ENCODE peak calls at places on chromosomes 2 and 18, in eight cellular contexts. B, H, Y, N, F, A, Z and W are unnamed samples.

GRCh38 chr2:241268716-241269445 is 46.6 kb downstream of the HDLBP start:
- DNase-seq in Y (no peak), Z (peak; percentile 34), F (peak; percentile 84), B (no peak), N (no peak), A (no peak), H (no peak), W (no peak)

GRCh38 chr2:199814845-199815211 is 36.2 kb downstream of the FTCDNL1 start:
- DNase-seq in N (no peak), A (no peak), B (no peak), F (no peak), Z (no peak), Y (no peak), H (no peak), W (no peak)

GRCh38 chr2:53593891-53594585 is 173.6 kb upstream of the CHAC2 start:
- DNase-seq in Y (no peak), H (no peak), Z (peak; percentile 73), A (no peak), F (no peak), B (no peak), N (no peak), W (no peak)

GRCh38 chr2:185947722-185948121 is 209.1 kb downstream of the FSIP2 start:
- DNase-seq in Y (no peak), H (no peak), F (no peak), N (no peak), B (no peak), A (no peak), Z (no peak), W (no peak)

GRCh38 chr18:52046842-52047241 is 293.2 kb upstream of the DCC start:
- DNase-seq in N (no peak), F (no peak), H (no peak), A (no peak), B (no peak), Z (no peak), Y (no peak), W (no peak)

GRCh38 chr2:128308889-128309288 is 9.8 kb downstream of the HS6ST1 start:
- DNase-seq in H (no peak), F (no peak), A (no peak), B (no peak), Y (no peak), N (no peak), Z (no peak), W (no peak)

GRCh38 chr18:21672868-21673267 is 31.7 kb downstream of the ABHD3 start:
- DNase-seq in A (no peak), F (no peak), Y (no peak), Z (peak; percentile 79), N (no peak), H (no peak), B (no peak), W (peak; percentile 18)

GRCh38 chr2:26685943-26686839 is 6.3 kb upstream of the KCNK3 start:
- DNase-seq in A (no peak), Z (no peak), F (peak; percentile 35), Y (no peak), N (no peak), H (no peak), B (no peak), W (no peak)

GRCh38 chr2:240966906-240967680 is 31.3 kb upstream of the SNED1 start:
- DNase-seq in B (no peak), Z (no peak), N (no peak), F (no peak), H (no peak), Y (no peak), A (no peak), W (peak; percentile 50)

GRCh38 chr2:7825591-7826312 is 856.1 kb upstream of the ID2 start:
- DNase-seq in H (no peak), B (no peak), N (no peak), F (no peak), Y (peak; percentile 50), A (no peak), Z (peak; percentile 75), W (no peak)

GRCh38 chr2:128788636-128789220 is 470.1 kb upstream of the HS6ST1 start:
- DNase-seq in N (no peak), B (no peak), Z (no peak), A (no peak), F (no peak), Y (no peak), H (no peak), W (no peak)

GRCh38 chr2:214378455-214379103 is 32.3 kb upstream of the VWC2L start:
- DNase-seq in A (no peak), Y (no peak), H (no peak), Z (no peak), F (no peak), B (no peak), N (no peak), W (peak; percentile 38)

GRCh38 chr2:202610367-202610766 is 24.4 kb upstream of the FAM117B start:
- DNase-seq in A (no peak), B (no peak), Y (no peak), F (no peak), Z (no peak), N (no peak), H (no peak), W (no peak)

GRCh38 chr2:62713837-62714236 is 8.3 kb downstream of the EHBP1 start:
- DNase-seq in B (no peak), F (no peak), Z (no peak), H (no peak), Y (no peak), N (no peak), A (no peak), W (no peak)

GRCh38 chr2:207239222-207239674 is 73.5 kb upstream of the KLF7 start:
- DNase-seq in A (no peak), N (no peak), Z (peak; percentile 99), H (no peak), Y (peak; percentile 74), B (no peak), F (no peak), W (no peak)

GRCh38 chr18:47163241-47163640 is 12.9 kb downstream of the IER3IP1 start:
- DNase-seq in A (no peak), Z (peak; percentile 32), F (no peak), N (peak; percentile 22), Y (no peak), H (no peak), B (no peak), W (no peak)

GRCh38 chr18:74895686-74896085 is 298.0 kb downstream of the ZNF407 start:
- DNase-seq in B (no peak), Z (peak; percentile 92), A (no peak), N (no peak), F (no peak), H (no peak), Y (no peak), W (no peak)

GRCh38 chr2:151762694-151763093 is 28.4 kb upstream of the NEB start:
- DNase-seq in F (no peak), A (no peak), B (no peak), Z (no peak), H (no peak), N (no peak), Y (no peak), W (no peak)

GRCh38 chr2:23452853-23453420 is 68.0 kb downstream of the KLHL29 start:
- DNase-seq in Y (no peak), F (no peak), N (no peak), B (no peak), A (no peak), Z (peak; percentile 83), H (no peak), W (no peak)

GRCh38 chr2:41927581-41928260 is 120.1 kb upstream of the PKDCC start:
- DNase-seq in Y (no peak), N (no peak), A (no peak), B (no peak), F (no peak), Z (no peak), H (no peak), W (no peak)

GRCh38 chr2:200703132-200703925 is 108.4 kb upstream of the BZW1 start:
- DNase-seq in Z (peak; percentile 55), A (no peak), B (no peak), H (no peak), N (peak; percentile 91), Y (peak; percentile 43), F (peak; percentile 26), W (peak; percentile 23)